ENCODE peak calls at places on chromosomes 3 and 15, in five cellular contexts. G is tibial artery, D is cardiac muscle cell, M is fibroblast of lung, E is Peyer's patch. I is an unnamed sample. For H3K36me3 and H3K9me3, the result is how much of the 10 kb centered on the place peaks cover.

GRCh38 chr3:122956685-122957455 is 70.7 kb downstream of the SEMA5B start:
- DNase-seq in G (peak), D (no peak), M (no peak), E (no peak), I (no peak)

GRCh38 chr3:124937049-124937448 is 2.5 kb upstream of the MUC13 start:
- DNase-seq in G (no peak), D (no peak), M (no peak), E (no peak), I (no peak)

GRCh38 chr3:146692254-146692653 is 87.1 kb upstream of the PLSCR5 start:
- DNase-seq in G (no peak), D (no peak), M (no peak), E (no peak), I (no peak)

GRCh38 chr3:66378256-66378655 is 122.6 kb downstream of the LRIG1 start:
- DNase-seq in G (no peak), D (no peak), M (no peak), E (no peak), I (no peak)

GRCh38 chr3:100047455-100048141 is 66.7 kb downstream of the FILIP1L start:
- DNase-seq in G (no peak), D (peak), M (peak), E (peak), I (no peak)

GRCh38 chr3:194573680-194574437 is 59.4 kb downstream of the TMEM44 start:
- DNase-seq in G (no peak), D (peak), M (peak), E (peak), I (no peak)

GRCh38 chr15:25056484-25057429 is 102.0 kb downstream of the SNRPN start:
- DNase-seq in G (peak), D (no peak), M (no peak), E (peak), I (no peak)

GRCh38 chr15:66018178-66018797 is 149.0 kb downstream of the RAB11A start:
- DNase-seq in G (no peak), D (no peak), M (no peak), E (no peak), I (no peak)

GRCh38 chr3:25633919-25634318 is 30.8 kb downstream of the TOP2B start:
- DNase-seq in G (no peak), D (no peak), M (no peak), E (no peak), I (no peak)

GRCh38 chr3:19547665-19548464 is 386.2 kb downstream of the EFHB start:
- DNase-seq in G (no peak), D (no peak), M (no peak), E (no peak), I (no peak)

GRCh38 chr3:135261214-135261775 is 466.2 kb downstream of the EPHB1 start:
- DNase-seq in G (no peak), D (no peak), M (no peak), E (no peak), I (no peak)

GRCh38 chr3:38067508-38068233 is 28.7 kb downstream of the DLEC1 start:
- DNase-seq in G (no peak), D (peak), M (no peak), E (no peak), I (no peak)

GRCh38 chr3:42991369-42992315 is 12.5 kb downstream of the GASK1A start:
- DNase-seq in G (no peak), D (peak), M (peak), E (no peak), I (no peak)

GRCh38 chr15:62059108-62059817 is 984 bp downstream of the VPS13C start:
- DNase-seq in G (no peak), D (peak), M (no peak), E (no peak), I (no peak)

GRCh38 chr3:11144996-11145395 is 9.3 kb upstream of the HRH1 start:
- DNase-seq in G (peak), D (no peak), M (no peak), E (no peak), I (no peak)

GRCh38 chr3:44892689-44893088 is 18.3 kb downstream of the TGM4 start:
- DNase-seq in G (no peak), D (peak), M (peak), E (no peak), I (no peak)

GRCh38 chr3:47871389-47871788 is 68.5 kb downstream of the DHX30 start:
- DNase-seq in G (no peak), D (no peak), M (no peak), E (no peak), I (no peak)

GRCh38 chr3:115766587-115767492 is 143.5 kb downstream of the GAP43 start:
- DNase-seq in G (no peak), D (peak), M (peak), E (no peak), I (no peak)

GRCh38 chr3:156812521-156813335 is 13.4 kb upstream of the LEKR1 start:
- DNase-seq in G (no peak), D (peak), M (peak), E (peak), I (no peak)

GRCh38 chr3:113773381-113773780 is 26.5 kb downstream of the ATP6V1A start:
- DNase-seq in G (no peak), D (peak), M (peak), E (no peak), I (no peak)

GRCh38 chr15:101694261-101694660 is 30.0 kb downstream of the TARS3 start:
- DNase-seq in G (no peak), D (no peak), M (no peak), E (no peak), I (no peak)

GRCh38 chr3:150106752-150107428 is 136.2 kb upstream of the PFN2 start:
- DNase-seq in G (no peak), D (peak), M (peak), E (no peak), I (no peak)

GRCh38 chr3:52777127-52777958 is at the start of gene ITIH1:
- DNase-seq in G (no peak), D (no peak), M (no peak), E (no peak), I (no peak)

GRCh38 chr3:94303266-94303665 is 240.4 kb downstream of the NSUN3 start:
- DNase-seq in G (no peak), D (no peak), M (no peak), E (no peak), I (no peak)

GRCh38 chr3:47117803-47118364 is 46.0 kb downstream of the SETD2 start:
- DNase-seq in G (no peak), D (no peak), M (peak), E (no peak), I (no peak)

GRCh38 chr15:57340673-57341259 is 35.5 kb upstream of the CGNL1 start:
- DNase-seq in G (no peak), D (peak), M (peak), E (peak), I (no peak)

GRCh38 chr3:68467465-68467864 is 464.9 kb downstream of the TAFA4 start:
- DNase-seq in G (no peak), D (no peak), M (no peak), E (no peak), I (no peak)

GRCh38 chr15:70034141-70034540 is 63.6 kb downstream of the TLE3 start:
- DNase-seq in G (peak), D (no peak), M (no peak), E (peak), I (no peak)

GRCh38 chr15:52702390-52702789 is 23.2 kb upstream of the ATOSA start:
- DNase-seq in G (no peak), D (no peak), M (no peak), E (no peak), I (no peak)

GRCh38 chr15:37789881-37790280 is 144.6 kb upstream of the TMCO5A start:
- DNase-seq in G (no peak), D (peak), M (peak), E (no peak), I (no peak)

GRCh38 chr3:186021673-186022362 is 84.0 kb upstream of the TRA2B start:
- DNase-seq in G (peak), D (peak), M (peak), E (no peak), I (no peak)

GRCh38 chr3:105528956-105529355 is 162.2 kb downstream of the ALCAM start:
- DNase-seq in G (no peak), D (no peak), M (no peak), E (no peak), I (no peak)

GRCh38 chr3:193894121-193894863 is 241.7 kb upstream of the HES1 start:
- DNase-seq in G (no peak), D (peak), M (peak), E (no peak), I (no peak)

GRCh38 chr3:112611813-112612515 is 29.0 kb downstream of the CCDC80 start:
- DNase-seq in G (no peak), D (no peak), M (no peak), E (no peak), I (no peak)
- H3K36me3 ChIP-seq in G (under half), D (under half), M (under half), E (under half), I (under half)

GRCh38 chr3:128572644-128573105 is 77.9 kb downstream of the RPN1 start:
- DNase-seq in G (no peak), D (no peak), M (no peak), E (no peak), I (no peak)
- TF ChIP-seq CTCF in G (no peak), D (peak), M (peak), E (no peak), I (no peak)

GRCh38 chr15:79919749-79920511 is 23.1 kb upstream of the MTHFS start:
- DNase-seq in G (no peak), D (no peak), M (no peak), E (no peak), I (no peak)

GRCh38 chr15:79918278-79918677 is 21.5 kb upstream of the MTHFS start:
- DNase-seq in G (no peak), D (no peak), M (no peak), E (no peak), I (no peak)

GRCh38 chr15:79916424-79916823 is 19.6 kb upstream of the MTHFS start:
- DNase-seq in G (no peak), D (no peak), M (no peak), E (no peak), I (no peak)

GRCh38 chr15:79922512-79923067 is 25.8 kb upstream of the MTHFS start:
- DNase-seq in G (no peak), D (no peak), M (no peak), E (no peak), I (no peak)

DNA sequence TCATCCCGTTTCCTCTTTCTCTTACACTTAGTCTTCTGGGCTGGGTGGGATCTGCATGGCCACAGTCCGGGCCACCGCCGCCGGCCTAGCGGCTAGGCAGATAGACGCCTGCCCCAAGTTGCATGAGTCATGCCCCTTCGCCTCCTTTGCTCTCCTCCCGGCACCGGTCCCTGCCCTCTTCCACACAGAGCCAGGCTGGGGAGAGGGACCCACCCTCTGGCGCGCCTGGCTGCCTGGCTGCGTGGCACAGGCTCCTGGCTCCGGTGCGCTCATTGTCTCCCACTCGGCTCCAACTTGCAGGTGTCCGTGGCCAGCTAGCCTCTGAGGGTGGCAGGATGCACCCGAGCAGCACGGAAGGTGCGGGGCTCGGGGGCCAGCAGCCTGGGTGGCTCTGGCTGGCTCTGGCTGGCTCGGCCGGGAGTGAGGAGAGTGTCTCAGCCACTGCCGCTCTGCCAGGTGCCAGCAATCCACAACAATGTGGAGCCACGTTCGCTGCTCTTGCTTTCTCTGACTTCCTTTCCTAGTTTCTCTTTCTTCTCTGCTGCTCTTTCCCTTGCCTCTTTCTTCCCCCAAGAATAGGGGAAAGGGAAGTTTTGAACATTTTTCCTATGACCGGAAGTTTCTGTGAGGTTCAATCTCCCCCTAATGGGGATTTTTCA is 22.4 kb upstream of the MTHFS start:
- DNase-seq in G (no peak), D (no peak), M (no peak), E (no peak), I (no peak)
- H3K9me3 ChIP-seq in G (under half), D (under half), M (under half), E (under half), I (half or more)

GRCh38 chr15:76839173-76839572 is 66.0 kb downstream of the SCAPER start:
- DNase-seq in G (no peak), D (no peak), M (no peak), E (no peak), I (no peak)
- H3K36me3 ChIP-seq in G (under half), D (under half), M (under half), E (under half), I (under half)

DNA sequence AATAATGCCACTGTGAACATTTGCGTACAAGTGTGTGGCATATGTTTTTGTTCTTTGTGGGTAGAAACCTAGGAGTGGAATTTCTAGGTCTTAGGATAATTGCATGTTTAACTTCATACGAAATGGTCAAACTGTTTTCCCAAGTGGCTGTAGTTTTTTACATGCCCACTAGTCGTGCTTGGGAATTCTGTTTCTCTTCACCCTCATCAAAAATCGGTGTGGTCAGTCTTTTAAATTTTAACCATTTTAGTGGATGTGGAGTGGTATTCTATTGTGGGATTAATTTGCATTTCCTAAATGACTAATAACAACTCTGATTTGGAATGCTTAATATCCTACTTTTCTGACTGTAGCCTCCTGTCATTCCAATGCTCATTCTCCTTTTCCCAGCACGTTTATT is 27.6 kb downstream of the ZFAND6 start:
- DNase-seq in G (no peak), D (no peak), M (no peak), E (no peak), I (no peak)
- TF ChIP-seq CTCF in G (no peak), D (peak), M (peak), E (no peak), I (no peak)

GRCh38 chr3:3403700-3404099 is 224.2 kb upstream of the CRBN start:
- DNase-seq in G (no peak), D (no peak), M (no peak), E (no peak), I (no peak)
- H3K9me3 ChIP-seq in G (under half), D (under half), M (under half), E (under half), I (under half)

I was measured in thoracic aorta.